ENCODE peak calls at places on chromosomes 4 and X, in six cellular contexts. I is H1, V is HepG2, E is GM12878, O is SK-N-SH, W is K562. L is an unnamed sample.

GRCh38 chr4:147787204-147787603 is 55.3 kb downstream of the ARHGAP10 start:
- DNase-seq in I (no peak), V (no peak), E (no peak), O (no peak), W (no peak), L (no peak)

GRCh38 chrX:53074987-53075386 is 7.2 kb upstream of the TSPYL2 start:
- DNase-seq in I (no peak), V (no peak), E (no peak), O (no peak), W (peak), L (no peak)

GRCh38 chrX:119895843-119896326 is at the start of gene AKAP14:
- DNase-seq in I (no peak), V (no peak), E (no peak), O (peak), W (no peak), L (peak)

GRCh38 chr4:83358410-83358809 is 23.8 kb upstream of the HPSE start:
- DNase-seq in I (no peak), V (peak), E (no peak), O (no peak), W (no peak), L (peak)

GRCh38 chr4:60500860-60501259 is 699.3 kb upstream of the ADGRL3 start:
- DNase-seq in I (no peak), V (no peak), E (no peak), O (no peak), W (no peak), L (no peak)

GRCh38 chrX:40755291-40756249 is 20.2 kb upstream of the MED14 start:
- DNase-seq in I (no peak), V (no peak), E (no peak), O (no peak), W (no peak), L (no peak)

GRCh38 chr4:81142744-81143143 is 72.3 kb downstream of the PRKG2 start:
- DNase-seq in I (no peak), V (no peak), E (no peak), O (no peak), W (no peak), L (no peak)

GRCh38 chrX:25206761-25207160 is 191.0 kb upstream of the ARX start:
- DNase-seq in I (no peak), V (no peak), E (no peak), O (no peak), W (no peak), L (no peak)

GRCh38 chrX:155071694-155072215 is 447 bp downstream of the BRCC3 start:
- DNase-seq in I (no peak), V (no peak), E (no peak), O (no peak), W (no peak), L (no peak)

GRCh38 chrX:30085571-30085970 is 129.8 kb upstream of the MAGEB2 start:
- DNase-seq in I (no peak), V (no peak), E (no peak), O (no peak), W (no peak), L (no peak)

GRCh38 chrX:109826954-109827708 is 94.1 kb upstream of the ACSL4 start:
- DNase-seq in I (no peak), V (peak), E (no peak), O (no peak), W (no peak), L (peak)

GRCh38 chr4:67886281-67886680 is 2.5 kb upstream of the TMPRSS11D start:
- DNase-seq in I (no peak), V (no peak), E (no peak), O (no peak), W (no peak), L (no peak)

GRCh38 chrX:124223524-124223923 is 108.9 kb upstream of the TEX13D start:
- DNase-seq in I (no peak), V (no peak), E (no peak), O (no peak), W (no peak), L (no peak)

GRCh38 chr4:22299678-22300077 is 216.2 kb downstream of the ADGRA3 start:
- DNase-seq in I (no peak), V (no peak), E (no peak), O (no peak), W (no peak), L (no peak)

GRCh38 chr4:1410491-1411325 is 4.5 kb upstream of the NKX1-1 start:
- DNase-seq in I (peak), V (peak), E (no peak), O (peak), W (peak), L (no peak)

GRCh38 chr4:141120036-141120593 is 13.2 kb downstream of the RNF150 start:
- DNase-seq in I (no peak), V (no peak), E (no peak), O (no peak), W (no peak), L (no peak)

GRCh38 chr4:112817933-112818921 is 181.3 kb downstream of the LARP7 start:
- DNase-seq in I (peak), V (peak), E (peak), O (peak), W (no peak), L (peak)

GRCh38 chrX:39309721-39310152 is 508.5 kb downstream of the MID1IP1 start:
- DNase-seq in I (no peak), V (no peak), E (no peak), O (peak), W (no peak), L (peak)

GRCh38 chr4:69830529-69831269 is 29.2 kb downstream of the SULT1E1 start:
- DNase-seq in I (no peak), V (peak), E (no peak), O (no peak), W (no peak), L (peak)

GRCh38 chrX:70336767-70337166 is 46.9 kb downstream of the KIF4A start:
- DNase-seq in I (no peak), V (no peak), E (peak), O (no peak), W (no peak), L (no peak)

GRCh38 chr4:78610546-78611214 is 59.1 kb downstream of the ANXA3 start:
- DNase-seq in I (no peak), V (no peak), E (no peak), O (no peak), W (peak), L (no peak)

GRCh38 chr4:91222019-91222418 is 1081.7 kb upstream of the GRID2 start:
- DNase-seq in I (no peak), V (no peak), E (no peak), O (no peak), W (no peak), L (no peak)

GRCh38 chrX:69279234-69279633 is 114.0 kb upstream of the PJA1 start:
- DNase-seq in I (no peak), V (no peak), E (no peak), O (no peak), W (no peak), L (no peak)

GRCh38 chr4:22999419-22999818 is 306.7 kb downstream of the GBA3 start:
- DNase-seq in I (no peak), V (peak), E (no peak), O (no peak), W (no peak), L (no peak)

GRCh38 chr4:107564326-107564725 is 155.7 kb downstream of the PAPSS1 start:
- DNase-seq in I (no peak), V (no peak), E (no peak), O (no peak), W (no peak), L (no peak)

GRCh38 chr4:76950846-76951321 is 1.3 kb downstream of the SEPTIN11 start:
- DNase-seq in I (no peak), V (no peak), E (no peak), O (peak), W (no peak), L (no peak)

GRCh38 chrX:23505531-23506303 is 161.6 kb upstream of the PRDX4 start:
- DNase-seq in I (no peak), V (no peak), E (no peak), O (no peak), W (no peak), L (no peak)

GRCh38 chr4:110510955-110511544 is 35.1 kb downstream of the ENPEP start:
- DNase-seq in I (no peak), V (peak), E (no peak), O (peak), W (peak), L (peak)

GRCh38 chrX:20135956-20136355 is 5.7 kb downstream of the EIF1AX start:
- DNase-seq in I (no peak), V (no peak), E (no peak), O (no peak), W (no peak), L (no peak)

GRCh38 chrX:1945879-1946278 is 331.0 kb downstream of the ASMT start:
- DNase-seq in I (no peak), V (no peak), E (no peak), O (no peak), W (no peak), L (no peak)

GRCh38 chr4:54058171-54058570 is 6.2 kb downstream of the CHIC2 start:
- DNase-seq in I (no peak), V (no peak), E (no peak), O (no peak), W (no peak), L (no peak)

GRCh38 chrX:57929373-57929772 is 19.1 kb upstream of the ZXDA start:
- DNase-seq in I (no peak), V (peak), E (no peak), O (no peak), W (no peak), L (peak)

GRCh38 chr4:5773271-5773555 is 62.2 kb downstream of the EVC start:
- DNase-seq in I (peak), V (no peak), E (no peak), O (no peak), W (no peak), L (no peak)

GRCh38 chr4:6855692-6856297 is 53.8 kb upstream of the TBC1D14 start:
- DNase-seq in I (no peak), V (peak), E (peak), O (no peak), W (no peak), L (peak)

GRCh38 chr4:18166925-18167324 is 145.4 kb upstream of the LCORL start:
- DNase-seq in I (no peak), V (no peak), E (no peak), O (no peak), W (no peak), L (no peak)

GRCh38 chr4:59540311-59540710 is 1659.8 kb upstream of the ADGRL3 start:
- DNase-seq in I (no peak), V (peak), E (no peak), O (no peak), W (no peak), L (no peak)

GRCh38 chr4:139736257-139736626 is 70.6 kb downstream of the MGST2 start:
- DNase-seq in I (no peak), V (no peak), E (no peak), O (no peak), W (no peak), L (no peak)

GRCh38 chr4:139734201-139734874 is 68.7 kb downstream of the MGST2 start:
- DNase-seq in I (no peak), V (no peak), E (no peak), O (no peak), W (no peak), L (no peak)

GRCh38 chr4:139734875-139735380 is 69.3 kb downstream of the MGST2 start:
- DNase-seq in I (peak), V (no peak), E (no peak), O (peak), W (no peak), L (no peak)

GRCh38 chr4:139735381-139736256 is 70.0 kb downstream of the MGST2 start:
- DNase-seq in I (peak), V (no peak), E (no peak), O (peak), W (no peak), L (no peak)

GRCh38 chr4:139732991-139733555 is 67.5 kb downstream of the MGST2 start:
- DNase-seq in I (no peak), V (no peak), E (no peak), O (no peak), W (no peak), L (no peak)
- TF ChIP-seq CHD2 in I (no peak), V (no peak), E (no peak), O (no peak), W (no peak), L (no peak)

GRCh38 chr4:47085661-47086060 is 54.3 kb downstream of the GABRB1 start:
- DNase-seq in I (no peak), V (no peak), E (no peak), O (no peak), W (no peak), L (no peak)
- TF ChIP-seq CHD2 in I (no peak), V (no peak), E (no peak), O (no peak), W (no peak), L (no peak)

GRCh38 chr4:19961092-19961491 is 290.6 kb upstream of the SLIT2 start:
- DNase-seq in I (no peak), V (no peak), E (no peak), O (no peak), W (no peak), L (no peak)
- TF ChIP-seq CHD2 in I (no peak), V (no peak), E (no peak), O (no peak), W (no peak), L (no peak)

GRCh38 chr4:2936773-2937145 is 26.4 kb downstream of the NOP14 start:
- DNase-seq in I (no peak), V (no peak), E (peak), O (no peak), W (no peak), L (no peak)

GRCh38 chr4:2938906-2939305 is 24.3 kb downstream of the NOP14 start:
- DNase-seq in I (no peak), V (no peak), E (no peak), O (no peak), W (no peak), L (no peak)

GRCh38 chr4:2937986-2938385 is 25.2 kb downstream of the NOP14 start:
- DNase-seq in I (no peak), V (no peak), E (no peak), O (no peak), W (no peak), L (no peak)

GRCh38 chr4:2935762-2936743 is 27.2 kb downstream of the NOP14 start:
- DNase-seq in I (no peak), V (no peak), E (peak), O (no peak), W (no peak), L (peak)

DNA sequence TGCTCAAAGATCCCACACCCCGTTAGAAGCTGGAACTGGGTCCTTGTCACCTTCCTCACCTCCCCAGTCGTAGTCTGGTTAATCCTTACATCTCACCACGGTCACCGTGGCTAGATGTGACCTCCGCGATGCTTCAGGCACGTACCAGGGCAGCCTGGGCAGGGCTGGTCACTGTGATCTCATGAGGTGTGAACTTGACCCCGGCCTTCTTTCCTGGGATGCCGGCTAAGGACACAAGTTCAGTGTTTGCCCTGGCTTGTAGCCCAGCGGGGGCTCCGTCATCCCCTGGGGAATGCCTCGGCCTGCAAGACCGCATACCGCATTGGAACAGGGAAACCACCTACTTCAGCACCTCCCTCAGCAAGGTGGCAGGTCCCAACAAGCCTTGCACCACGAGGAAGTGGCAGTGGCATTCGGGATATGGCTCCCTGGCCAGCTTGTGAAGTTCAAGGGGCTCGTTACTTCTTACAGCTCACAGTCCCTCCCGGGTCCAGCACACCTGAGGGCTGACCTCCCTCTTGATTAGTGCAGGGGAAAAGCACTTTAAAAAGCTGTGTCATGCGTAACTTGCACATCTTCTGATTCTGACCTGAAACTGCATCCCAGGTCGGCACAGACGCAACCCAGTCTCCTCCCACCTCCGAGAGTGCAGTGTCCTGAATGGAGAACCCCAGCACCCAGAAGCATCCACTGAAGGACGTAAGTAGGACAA is 25.9 kb downstream of the NOP14 start:
- DNase-seq in I (no peak), V (peak), E (peak), O (no peak), W (no peak), L (peak)
- TF ChIP-seq CHD2 in I (no peak), V (peak), E (peak), O (no peak), W (no peak), L (no peak)

GRCh38 chr4:105399535-105400161 is 74.2 kb downstream of the PPA2 start:
- DNase-seq in I (no peak), V (no peak), E (no peak), O (no peak), W (no peak), L (peak)
- TF ChIP-seq CHD2 in I (no peak), V (no peak), E (no peak), O (no peak), W (no peak), L (no peak)

GRCh38 chrX:97895751-97896150 is 1012.0 kb downstream of the RPA4 start:
- DNase-seq in I (no peak), V (no peak), E (no peak), O (no peak), W (no peak), L (no peak)
- TF ChIP-seq CHD2 in I (no peak), V (no peak), E (no peak), O (no peak), W (no peak), L (no peak)

DNA sequence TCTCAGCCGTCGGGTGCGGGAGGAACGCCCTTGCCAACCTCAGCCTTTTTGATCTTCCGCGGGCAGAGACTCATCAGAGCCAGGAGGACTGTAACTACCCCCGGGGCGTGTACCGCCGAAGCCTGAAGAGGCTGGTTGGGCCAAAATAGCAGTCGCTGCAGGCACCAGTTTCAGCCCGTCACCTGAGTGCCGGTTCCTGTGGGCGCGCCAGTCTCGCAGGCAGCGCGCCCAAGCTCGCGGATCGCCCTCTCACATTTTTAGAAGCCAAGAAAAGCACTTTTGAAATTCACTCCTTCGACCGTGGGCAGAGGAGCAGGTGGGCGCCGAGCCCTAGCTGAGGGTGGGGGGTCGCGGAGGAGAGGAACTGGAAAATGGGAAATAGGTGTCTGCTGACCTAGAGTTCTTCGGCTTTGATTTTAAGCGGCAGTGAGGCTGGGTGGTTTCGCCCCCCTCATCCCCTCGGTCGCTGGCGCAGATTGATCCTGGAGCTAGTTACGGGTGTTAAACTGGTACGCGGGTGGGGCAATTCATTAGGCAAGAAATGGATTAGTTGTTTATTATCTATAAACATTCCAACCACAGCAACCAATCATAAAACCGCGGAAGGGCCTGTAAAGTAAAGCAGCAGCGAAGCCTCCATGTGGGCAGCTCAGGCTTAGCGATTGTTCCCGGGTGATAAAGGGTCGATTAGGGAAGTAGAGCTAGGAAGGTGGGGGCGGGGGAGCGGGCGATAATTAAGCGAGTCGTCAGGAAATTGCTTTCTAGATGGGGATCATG is 69.2 kb downstream of the FBXO8 start:
- DNase-seq in I (peak), V (no peak), E (no peak), O (no peak), W (no peak), L (no peak)
- TF ChIP-seq CHD2 in I (peak), V (no peak), E (no peak), O (no peak), W (no peak), L (no peak)

GRCh38 chrX:48966796-48967579 is 4.7 kb downstream of the KCND1 start:
- DNase-seq in I (no peak), V (no peak), E (no peak), O (no peak), W (no peak), L (no peak)
- TF ChIP-seq CHD2 in I (no peak), V (no peak), E (no peak), O (no peak), W (no peak), L (no peak)

DNA sequence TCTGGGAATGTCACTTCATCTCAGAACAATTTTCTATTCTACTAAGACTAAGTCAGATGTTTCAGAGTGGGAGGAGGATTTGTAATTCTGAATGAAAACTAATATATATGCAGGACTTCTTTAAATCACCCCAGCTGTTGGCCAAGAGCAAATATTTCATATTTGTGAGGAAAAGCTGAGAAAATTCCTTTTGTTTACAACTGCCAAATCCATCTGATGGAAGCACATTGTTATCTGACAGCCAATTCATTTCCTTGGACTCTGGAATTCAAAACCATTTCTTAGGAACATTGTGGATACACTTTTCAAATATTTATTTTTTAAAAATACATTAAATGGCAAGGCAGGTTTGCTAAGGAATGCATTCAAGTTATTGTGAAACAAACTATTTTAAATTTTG is 8.0 kb downstream of the SLIT2 start:
- DNase-seq in I (no peak), V (no peak), E (no peak), O (no peak), W (no peak), L (no peak)
- TF ChIP-seq CHD2 in I (no peak), V (no peak), E (no peak), O (no peak), W (no peak), L (no peak)

GRCh38 chr4:102438396-102438795 is 62.8 kb upstream of the NFKB1 start:
- DNase-seq in I (no peak), V (no peak), E (no peak), O (no peak), W (no peak), L (peak)
- TF ChIP-seq CHD2 in I (no peak), V (no peak), E (no peak), O (no peak), W (no peak), L (no peak)

L was measured in A549.